ENCODE peak calls at places on chromosomes 16 and 17, in ten cellular contexts. One of them, this sample, is unnamed.
A peak's percentile ranks its signal among the peaks of the same experiment; 100 is the strongest.

GRCh38 chr17:47744168-47745036 is 11.4 kb downstream of the TBX21 start:
- DNase-seq in activated CD4-positive, CD25-positive, alpha-beta regulatory T cell treated with anti-CD3 and anti-CD28 coated beads, Interleukin-2, amount 50 U/mL, for 16 hours: no peak
- DNase-seq in kidney: no peak
- DNase-seq in NCI-H2081: no peak
- DNase-seq in progenitor cell of endocrine pancreas: no peak
- DNase-seq in NAMALWA: no peak
- DNase-seq in amniotic stem cell: no peak
- DNase-seq in fibroblast of pulmonary artery: no peak
- DNase-seq in IMR-90: no peak
- DNase-seq in stimulated activated CD4-positive, alpha-beta T cell treated with anti-CD3 and anti-CD28 coated beads, Interleukin-4, amount 100 ng/mL, for 24 hours: no peak
- DNase-seq in this sample: no peak

GRCh38 chr16:1469693-1470201 is 5.1 kb downstream of the CLCN7 start:
- DNase-seq in activated CD4-positive, CD25-positive, alpha-beta regulatory T cell treated with anti-CD3 and anti-CD28 coated beads, Interleukin-2, amount 50 U/mL, for 16 hours: no peak
- DNase-seq in kidney: no peak
- DNase-seq in NCI-H2081: no peak
- DNase-seq in progenitor cell of endocrine pancreas: no peak
- DNase-seq in NAMALWA: peak; percentile 69
- DNase-seq in amniotic stem cell: no peak
- DNase-seq in fibroblast of pulmonary artery: no peak
- DNase-seq in IMR-90: no peak
- DNase-seq in stimulated activated CD4-positive, alpha-beta T cell treated with anti-CD3 and anti-CD28 coated beads, Interleukin-4, amount 100 ng/mL, for 24 hours: no peak
- DNase-seq in this sample: no peak

GRCh38 chr17:78529871-78530670 is 47.1 kb downstream of the DNAH17 start:
- DNase-seq in activated CD4-positive, CD25-positive, alpha-beta regulatory T cell treated with anti-CD3 and anti-CD28 coated beads, Interleukin-2, amount 50 U/mL, for 16 hours: no peak
- DNase-seq in kidney: peak; percentile 65
- DNase-seq in NCI-H2081: peak; percentile 98
- DNase-seq in progenitor cell of endocrine pancreas: no peak
- DNase-seq in NAMALWA: no peak
- DNase-seq in amniotic stem cell: no peak
- DNase-seq in fibroblast of pulmonary artery: no peak
- DNase-seq in IMR-90: no peak
- DNase-seq in stimulated activated CD4-positive, alpha-beta T cell treated with anti-CD3 and anti-CD28 coated beads, Interleukin-4, amount 100 ng/mL, for 24 hours: no peak
- DNase-seq in this sample: no peak

GRCh38 chr16:85593503-85594195 is 19.5 kb upstream of the GSE1 start:
- DNase-seq in activated CD4-positive, CD25-positive, alpha-beta regulatory T cell treated with anti-CD3 and anti-CD28 coated beads, Interleukin-2, amount 50 U/mL, for 16 hours: no peak
- DNase-seq in kidney: no peak
- DNase-seq in NCI-H2081: peak; percentile 77
- DNase-seq in progenitor cell of endocrine pancreas: no peak
- DNase-seq in NAMALWA: peak; percentile 37
- DNase-seq in amniotic stem cell: no peak
- DNase-seq in fibroblast of pulmonary artery: no peak
- DNase-seq in IMR-90: no peak
- DNase-seq in stimulated activated CD4-positive, alpha-beta T cell treated with anti-CD3 and anti-CD28 coated beads, Interleukin-4, amount 100 ng/mL, for 24 hours: no peak
- DNase-seq in this sample: no peak

GRCh38 chr16:81497690-81498089 is 53.1 kb downstream of the CMIP start:
- DNase-seq in activated CD4-positive, CD25-positive, alpha-beta regulatory T cell treated with anti-CD3 and anti-CD28 coated beads, Interleukin-2, amount 50 U/mL, for 16 hours: no peak
- DNase-seq in kidney: peak; percentile 58
- DNase-seq in NCI-H2081: no peak
- DNase-seq in progenitor cell of endocrine pancreas: no peak
- DNase-seq in NAMALWA: no peak
- DNase-seq in amniotic stem cell: no peak
- DNase-seq in fibroblast of pulmonary artery: no peak
- DNase-seq in IMR-90: no peak
- DNase-seq in stimulated activated CD4-positive, alpha-beta T cell treated with anti-CD3 and anti-CD28 coated beads, Interleukin-4, amount 100 ng/mL, for 24 hours: no peak
- DNase-seq in this sample: no peak

GRCh38 chr16:85249418-85249817 is 137.1 kb upstream of the CIBAR2 start:
- DNase-seq in activated CD4-positive, CD25-positive, alpha-beta regulatory T cell treated with anti-CD3 and anti-CD28 coated beads, Interleukin-2, amount 50 U/mL, for 16 hours: no peak
- DNase-seq in kidney: no peak
- DNase-seq in NCI-H2081: no peak
- DNase-seq in progenitor cell of endocrine pancreas: no peak
- DNase-seq in NAMALWA: no peak
- DNase-seq in amniotic stem cell: no peak
- DNase-seq in fibroblast of pulmonary artery: no peak
- DNase-seq in IMR-90: no peak
- DNase-seq in stimulated activated CD4-positive, alpha-beta T cell treated with anti-CD3 and anti-CD28 coated beads, Interleukin-4, amount 100 ng/mL, for 24 hours: no peak
- DNase-seq in this sample: no peak

GRCh38 chr17:83109793-83110645 is 30.6 kb downstream of the METRNL start:
- DNase-seq in activated CD4-positive, CD25-positive, alpha-beta regulatory T cell treated with anti-CD3 and anti-CD28 coated beads, Interleukin-2, amount 50 U/mL, for 16 hours: no peak
- DNase-seq in kidney: peak; percentile 97
- DNase-seq in NCI-H2081: no peak
- DNase-seq in progenitor cell of endocrine pancreas: no peak
- DNase-seq in NAMALWA: no peak
- DNase-seq in amniotic stem cell: peak; percentile 79
- DNase-seq in fibroblast of pulmonary artery: peak; percentile 98
- DNase-seq in IMR-90: peak; percentile 97
- DNase-seq in stimulated activated CD4-positive, alpha-beta T cell treated with anti-CD3 and anti-CD28 coated beads, Interleukin-4, amount 100 ng/mL, for 24 hours: no peak
- DNase-seq in this sample: no peak

GRCh38 chr17:35084987-35085386 is 21.5 kb upstream of the RFFL start:
- DNase-seq in activated CD4-positive, CD25-positive, alpha-beta regulatory T cell treated with anti-CD3 and anti-CD28 coated beads, Interleukin-2, amount 50 U/mL, for 16 hours: no peak
- DNase-seq in kidney: no peak
- DNase-seq in NCI-H2081: no peak
- DNase-seq in progenitor cell of endocrine pancreas: no peak
- DNase-seq in NAMALWA: no peak
- DNase-seq in amniotic stem cell: no peak
- DNase-seq in fibroblast of pulmonary artery: peak; percentile 25
- DNase-seq in IMR-90: peak; percentile 72
- DNase-seq in stimulated activated CD4-positive, alpha-beta T cell treated with anti-CD3 and anti-CD28 coated beads, Interleukin-4, amount 100 ng/mL, for 24 hours: peak; percentile 31
- DNase-seq in this sample: no peak

GRCh38 chr17:3993493-3994220 is 29.4 kb upstream of the ATP2A3 start:
- DNase-seq in activated CD4-positive, CD25-positive, alpha-beta regulatory T cell treated with anti-CD3 and anti-CD28 coated beads, Interleukin-2, amount 50 U/mL, for 16 hours: no peak
- DNase-seq in kidney: no peak
- DNase-seq in NCI-H2081: no peak
- DNase-seq in progenitor cell of endocrine pancreas: no peak
- DNase-seq in NAMALWA: no peak
- DNase-seq in amniotic stem cell: no peak
- DNase-seq in fibroblast of pulmonary artery: no peak
- DNase-seq in IMR-90: no peak
- DNase-seq in stimulated activated CD4-positive, alpha-beta T cell treated with anti-CD3 and anti-CD28 coated beads, Interleukin-4, amount 100 ng/mL, for 24 hours: no peak
- DNase-seq in this sample: no peak

GRCh38 chr16:79375351-79375750 is 225.2 kb downstream of the MAF start:
- DNase-seq in activated CD4-positive, CD25-positive, alpha-beta regulatory T cell treated with anti-CD3 and anti-CD28 coated beads, Interleukin-2, amount 50 U/mL, for 16 hours: no peak
- DNase-seq in kidney: no peak
- DNase-seq in NCI-H2081: no peak
- DNase-seq in progenitor cell of endocrine pancreas: no peak
- DNase-seq in NAMALWA: no peak
- DNase-seq in amniotic stem cell: no peak
- DNase-seq in fibroblast of pulmonary artery: no peak
- DNase-seq in IMR-90: no peak
- DNase-seq in stimulated activated CD4-positive, alpha-beta T cell treated with anti-CD3 and anti-CD28 coated beads, Interleukin-4, amount 100 ng/mL, for 24 hours: no peak
- DNase-seq in this sample: no peak

GRCh38 chr17:4344926-4345325 is 21.5 kb downstream of the UBE2G1 start:
- DNase-seq in activated CD4-positive, CD25-positive, alpha-beta regulatory T cell treated with anti-CD3 and anti-CD28 coated beads, Interleukin-2, amount 50 U/mL, for 16 hours: no peak
- DNase-seq in kidney: no peak
- DNase-seq in NCI-H2081: no peak
- DNase-seq in progenitor cell of endocrine pancreas: no peak
- DNase-seq in NAMALWA: no peak
- DNase-seq in amniotic stem cell: no peak
- DNase-seq in fibroblast of pulmonary artery: no peak
- DNase-seq in IMR-90: no peak
- DNase-seq in stimulated activated CD4-positive, alpha-beta T cell treated with anti-CD3 and anti-CD28 coated beads, Interleukin-4, amount 100 ng/mL, for 24 hours: no peak
- DNase-seq in this sample: no peak

GRCh38 chr17:37117743-37118142 is 169.0 kb downstream of the AATF start:
- DNase-seq in activated CD4-positive, CD25-positive, alpha-beta regulatory T cell treated with anti-CD3 and anti-CD28 coated beads, Interleukin-2, amount 50 U/mL, for 16 hours: no peak
- DNase-seq in kidney: no peak
- DNase-seq in NCI-H2081: peak; percentile 29
- DNase-seq in progenitor cell of endocrine pancreas: no peak
- DNase-seq in NAMALWA: no peak
- DNase-seq in amniotic stem cell: no peak
- DNase-seq in fibroblast of pulmonary artery: no peak
- DNase-seq in IMR-90: no peak
- DNase-seq in stimulated activated CD4-positive, alpha-beta T cell treated with anti-CD3 and anti-CD28 coated beads, Interleukin-4, amount 100 ng/mL, for 24 hours: no peak
- DNase-seq in this sample: no peak

GRCh38 chr16:57131351-57131970 is 39.1 kb downstream of the CPNE2 start:
- DNase-seq in activated CD4-positive, CD25-positive, alpha-beta regulatory T cell treated with anti-CD3 and anti-CD28 coated beads, Interleukin-2, amount 50 U/mL, for 16 hours: no peak
- DNase-seq in kidney: peak; percentile 53
- DNase-seq in NCI-H2081: no peak
- DNase-seq in progenitor cell of endocrine pancreas: no peak
- DNase-seq in NAMALWA: no peak
- DNase-seq in amniotic stem cell: no peak
- DNase-seq in fibroblast of pulmonary artery: no peak
- DNase-seq in IMR-90: no peak
- DNase-seq in stimulated activated CD4-positive, alpha-beta T cell treated with anti-CD3 and anti-CD28 coated beads, Interleukin-4, amount 100 ng/mL, for 24 hours: no peak
- DNase-seq in this sample: peak; percentile 38

GRCh38 chr16:57137043-57137442 is 44.7 kb downstream of the CPNE2 start:
- DNase-seq in activated CD4-positive, CD25-positive, alpha-beta regulatory T cell treated with anti-CD3 and anti-CD28 coated beads, Interleukin-2, amount 50 U/mL, for 16 hours: no peak
- DNase-seq in kidney: peak; percentile 46
- DNase-seq in NCI-H2081: no peak
- DNase-seq in progenitor cell of endocrine pancreas: no peak
- DNase-seq in NAMALWA: no peak
- DNase-seq in amniotic stem cell: no peak
- DNase-seq in fibroblast of pulmonary artery: no peak
- DNase-seq in IMR-90: no peak
- DNase-seq in stimulated activated CD4-positive, alpha-beta T cell treated with anti-CD3 and anti-CD28 coated beads, Interleukin-4, amount 100 ng/mL, for 24 hours: no peak
- DNase-seq in this sample: no peak

GRCh38 chr17:66602659-66603363 is 232.1 kb upstream of the CACNG5 start:
- DNase-seq in activated CD4-positive, CD25-positive, alpha-beta regulatory T cell treated with anti-CD3 and anti-CD28 coated beads, Interleukin-2, amount 50 U/mL, for 16 hours: no peak
- DNase-seq in kidney: no peak
- DNase-seq in NCI-H2081: no peak
- DNase-seq in progenitor cell of endocrine pancreas: no peak
- DNase-seq in NAMALWA: no peak
- DNase-seq in amniotic stem cell: no peak
- DNase-seq in fibroblast of pulmonary artery: peak; percentile 80
- DNase-seq in IMR-90: peak; percentile 77
- DNase-seq in stimulated activated CD4-positive, alpha-beta T cell treated with anti-CD3 and anti-CD28 coated beads, Interleukin-4, amount 100 ng/mL, for 24 hours: no peak
- DNase-seq in this sample: no peak

GRCh38 chr16:228917-229730 is at the start of gene LUC7L:
- DNase-seq in activated CD4-positive, CD25-positive, alpha-beta regulatory T cell treated with anti-CD3 and anti-CD28 coated beads, Interleukin-2, amount 50 U/mL, for 16 hours: peak; percentile 76
- DNase-seq in kidney: peak; percentile 94
- DNase-seq in NCI-H2081: peak; percentile 84
- DNase-seq in progenitor cell of endocrine pancreas: peak; percentile 73
- DNase-seq in NAMALWA: peak; percentile 92
- DNase-seq in amniotic stem cell: peak; percentile 82
- DNase-seq in fibroblast of pulmonary artery: peak; percentile 88
- DNase-seq in IMR-90: peak; percentile 80
- DNase-seq in stimulated activated CD4-positive, alpha-beta T cell treated with anti-CD3 and anti-CD28 coated beads, Interleukin-4, amount 100 ng/mL, for 24 hours: peak; percentile 86
- DNase-seq in this sample: peak; percentile 91

GRCh38 chr17:47621293-47622178 is 28.2 kb upstream of the KPNB1 start:
- DNase-seq in activated CD4-positive, CD25-positive, alpha-beta regulatory T cell treated with anti-CD3 and anti-CD28 coated beads, Interleukin-2, amount 50 U/mL, for 16 hours: no peak
- DNase-seq in kidney: peak; percentile 77
- DNase-seq in NCI-H2081: no peak
- DNase-seq in progenitor cell of endocrine pancreas: no peak
- DNase-seq in NAMALWA: no peak
- DNase-seq in amniotic stem cell: peak; percentile 77
- DNase-seq in fibroblast of pulmonary artery: peak; percentile 90
- DNase-seq in IMR-90: peak; percentile 91
- DNase-seq in stimulated activated CD4-positive, alpha-beta T cell treated with anti-CD3 and anti-CD28 coated beads, Interleukin-4, amount 100 ng/mL, for 24 hours: no peak
- DNase-seq in this sample: no peak

GRCh38 chr17:33140413-33141099 is 148.9 kb downstream of the SPACA3 start:
- DNase-seq in activated CD4-positive, CD25-positive, alpha-beta regulatory T cell treated with anti-CD3 and anti-CD28 coated beads, Interleukin-2, amount 50 U/mL, for 16 hours: no peak
- DNase-seq in kidney: no peak
- DNase-seq in NCI-H2081: no peak
- DNase-seq in progenitor cell of endocrine pancreas: no peak
- DNase-seq in NAMALWA: no peak
- DNase-seq in amniotic stem cell: no peak
- DNase-seq in fibroblast of pulmonary artery: no peak
- DNase-seq in IMR-90: no peak
- DNase-seq in stimulated activated CD4-positive, alpha-beta T cell treated with anti-CD3 and anti-CD28 coated beads, Interleukin-4, amount 100 ng/mL, for 24 hours: no peak
- DNase-seq in this sample: no peak

GRCh38 chr17:78610951-78611511 is 33.8 kb upstream of the DNAH17 start:
- DNase-seq in activated CD4-positive, CD25-positive, alpha-beta regulatory T cell treated with anti-CD3 and anti-CD28 coated beads, Interleukin-2, amount 50 U/mL, for 16 hours: no peak
- DNase-seq in kidney: peak; percentile 19
- DNase-seq in NCI-H2081: no peak
- DNase-seq in progenitor cell of endocrine pancreas: no peak
- DNase-seq in NAMALWA: no peak
- DNase-seq in amniotic stem cell: no peak
- DNase-seq in fibroblast of pulmonary artery: no peak
- DNase-seq in IMR-90: no peak
- DNase-seq in stimulated activated CD4-positive, alpha-beta T cell treated with anti-CD3 and anti-CD28 coated beads, Interleukin-4, amount 100 ng/mL, for 24 hours: no peak
- DNase-seq in this sample: no peak

This sample was measured in activated naive CD8-positive, alpha-beta T cell treated with anti-CD3 and anti-CD28 coated beads, Interleukin-2, amount 50 U/mL, for 24 hours.